ENCODE peak calls at places on chromosomes 12 and 14, in five cellular contexts. V, P, T, L and S are unnamed samples.

GRCh38 chr12:85076688-85077430 is 40.7 kb downstream of the LRRIQ1 start:
- DNase-seq in T (peak), V (peak), P (no peak), L (peak), S (no peak)

GRCh38 chr12:108337235-108338223 is 1.6 kb downstream of the CMKLR1 start:
- DNase-seq in V (peak), L (no peak), P (no peak), T (no peak), S (no peak)

GRCh38 chr14:68843471-68844209 is 50.8 kb upstream of the ZFP36L1 start:
- DNase-seq in P (peak), L (peak), V (peak), T (peak), S (peak)

GRCh38 chr14:85439696-85440328 is 90.1 kb upstream of the FLRT2 start:
- DNase-seq in T (no peak), V (peak), P (no peak), L (no peak), S (no peak)

GRCh38 chr12:8823565-8824300 is 1.3 kb downstream of the A2ML1 start:
- DNase-seq in L (no peak), P (no peak), V (no peak), T (peak), S (no peak)

GRCh38 chr12:91763654-91764439 is 381.8 kb downstream of the BTG1 start:
- DNase-seq in L (no peak), P (no peak), T (no peak), V (no peak), S (no peak)

GRCh38 chr12:95066091-95066855 is 7.1 kb downstream of the NR2C1 start:
- DNase-seq in L (no peak), T (no peak), V (peak), P (no peak), S (no peak)

GRCh38 chr12:14885718-14886201 is at the start of gene MGP:
- DNase-seq in V (peak), L (peak), P (no peak), T (no peak), S (no peak)

GRCh38 chr12:21337453-21337852 is 2.7 kb upstream of the SLCO1A2 start:
- DNase-seq in P (no peak), V (no peak), L (no peak), T (no peak), S (no peak)

GRCh38 chr12:121578230-121579189 is 2.3 kb downstream of the KDM2B start:
- DNase-seq in V (no peak), L (no peak), P (no peak), T (peak), S (no peak)

GRCh38 chr12:11836282-11836963 is 186.9 kb downstream of the ETV6 start:
- DNase-seq in P (peak), L (no peak), T (no peak), V (no peak), S (no peak)

GRCh38 chr14:58955294-58955821 is 233.1 kb upstream of the DAAM1 start:
- DNase-seq in V (no peak), T (no peak), P (no peak), L (no peak), S (no peak)

GRCh38 chr12:19761465-19761864 is 322.2 kb downstream of the AEBP2 start:
- DNase-seq in L (no peak), T (no peak), P (no peak), V (no peak), S (no peak)

GRCh38 chr12:19388131-19388549 is 51.2 kb upstream of the AEBP2 start:
- DNase-seq in L (no peak), T (no peak), V (no peak), P (peak), S (no peak)

GRCh38 chr12:110039085-110039807 is 9.1 kb downstream of the C12orf76 start:
- DNase-seq in V (peak), P (no peak), T (no peak), L (no peak), S (no peak)

GRCh38 chr12:109189291-109189690 is 72.9 kb downstream of the ACACB start:
- DNase-seq in P (no peak), V (no peak), L (no peak), T (no peak), S (no peak)

GRCh38 chr14:81555051-81555450 is 21.4 kb upstream of the SEL1L start:
- DNase-seq in V (no peak), P (no peak), L (peak), T (no peak), S (no peak)

GRCh38 chr14:50668008-50668851 is at the start of gene SAV1:
- DNase-seq in P (peak), T (peak), V (peak), L (peak), S (no peak)

GRCh38 chr12:130014485-130014807 is 110.6 kb upstream of the TMEM132D start:
- DNase-seq in T (peak), P (no peak), V (peak), L (peak), S (no peak)